ENCODE peak calls at places on chromosome X, in six cellular contexts. J is stimulated activated CD4-positive, alpha-beta T cell treated with anti-CD3 and anti-CD28 coated beads, Interleukin-1b, Interleukin-23, amount 100 ng/mL, for 4 hours; X is amniotic stem cell; P is hypothalamus; O is GM03348; U is HEK293T. A is an unnamed sample.

GRCh38 chrX:136183917-136184316 is 36.6 kb downstream of the FHL1 start:
- DNase-seq in J (no peak), X (no peak), P (no peak), O (no peak), U (no peak), A (no peak)

GRCh38 chrX:13901354-13901753 is 84.5 kb upstream of the GPM6B start:
- DNase-seq in J (no peak), X (no peak), P (no peak), O (no peak), U (no peak), A (no peak)

GRCh38 chrX:72054776-72055495 is 76.8 kb downstream of the RTL5 start:
- DNase-seq in J (no peak), X (no peak), P (no peak), O (no peak), U (no peak), A (no peak)

GRCh38 chrX:115011428-115011827 is 6.0 kb downstream of the IL13RA2 start:
- DNase-seq in J (no peak), X (no peak), P (no peak), O (no peak), U (no peak), A (no peak)

GRCh38 chrX:6383911-6384310 is 151.0 kb downstream of the VCX3A start:
- DNase-seq in J (no peak), X (no peak), P (no peak), O (no peak), U (no peak), A (no peak)

GRCh38 chrX:108139303-108139702 is 47.7 kb downstream of the ATG4A start:
- DNase-seq in J (no peak), X (no peak), P (no peak), O (peak), U (peak), A (no peak)

GRCh38 chrX:85627363-85627762 is 247.9 kb upstream of the POF1B start:
- DNase-seq in J (no peak), X (no peak), P (no peak), O (peak), U (peak), A (no peak)

GRCh38 chrX:126820700-126821420 is 1.3 kb downstream of the PRR32 start:
- DNase-seq in J (no peak), X (no peak), P (no peak), O (no peak), U (no peak), A (no peak)

GRCh38 chrX:134484039-134484438 is 24.1 kb downstream of the HPRT1 start:
- DNase-seq in J (no peak), X (no peak), P (no peak), O (peak), U (peak), A (peak)

GRCh38 chrX:42195506-42195905 is 272.2 kb upstream of the CASK start:
- DNase-seq in J (no peak), X (no peak), P (no peak), O (no peak), U (no peak), A (no peak)

GRCh38 chrX:103215768-103216085 is 819 bp downstream of the BEX4 start:
- DNase-seq in J (no peak), X (no peak), P (no peak), O (no peak), U (peak), A (no peak)

GRCh38 chrX:86047174-86047991 is at the start of gene CHM:
- DNase-seq in J (peak), X (no peak), P (no peak), O (peak), U (peak), A (peak)

GRCh38 chrX:142238536-142238935 is 33.4 kb upstream of the MAGEC2 start:
- DNase-seq in J (no peak), X (no peak), P (no peak), O (no peak), U (no peak), A (no peak)

GRCh38 chrX:114450911-114451310 is 133.0 kb upstream of the HTR2C start:
- DNase-seq in J (no peak), X (no peak), P (no peak), O (no peak), U (no peak), A (no peak)

GRCh38 chrX:24034485-24034884 is 7.5 kb upstream of the KLHL15 start:
- DNase-seq in J (no peak), X (no peak), P (no peak), O (no peak), U (no peak), A (no peak)

GRCh38 chrX:24221872-24222271 is 72.3 kb downstream of the ZFX start:
- DNase-seq in J (no peak), X (no peak), P (no peak), O (no peak), U (no peak), A (no peak)

GRCh38 chrX:80765226-80765625 is 44.5 kb downstream of the BRWD3 start:
- DNase-seq in J (no peak), X (peak), P (no peak), O (peak), U (no peak), A (no peak)

GRCh38 chrX:1072637-1073377 is 139.6 kb downstream of the CRLF2 start:
- DNase-seq in J (no peak), X (no peak), P (no peak), O (no peak), U (peak), A (no peak)

GRCh38 chrX:70289168-70289792 is 447 bp downstream of the PDZD11 start:
- DNase-seq in J (no peak), X (no peak), P (no peak), O (peak), U (no peak), A (no peak)

GRCh38 chrX:4932790-4933189 is 1219.3 kb upstream of the PRKX start:
- DNase-seq in J (no peak), X (no peak), P (no peak), O (no peak), U (no peak), A (no peak)

GRCh38 chrX:136255543-136255942 is 4.3 kb upstream of the MAP7D3 start:
- DNase-seq in J (no peak), X (no peak), P (no peak), O (peak), U (no peak), A (no peak)

GRCh38 chrX:30819080-30819479 is 70.0 kb downstream of the TAB3 start:
- DNase-seq in J (no peak), X (no peak), P (no peak), O (no peak), U (no peak), A (no peak)

GRCh38 chrX:70176938-70177533 is at the start of gene DGAT2L6:
- DNase-seq in J (no peak), X (no peak), P (no peak), O (no peak), U (no peak), A (no peak)

GRCh38 chrX:48003758-48004457 is at the start of gene ZNF182:
- DNase-seq in J (peak), X (peak), P (peak), O (peak), U (peak), A (peak)

GRCh38 chrX:111492085-111492484 is 19.4 kb upstream of the SERTM2 start:
- DNase-seq in J (no peak), X (no peak), P (no peak), O (no peak), U (no peak), A (no peak)

GRCh38 chrX:9880237-9880636 is 86.9 kb upstream of the CLDN34 start:
- DNase-seq in J (no peak), X (no peak), P (no peak), O (no peak), U (no peak), A (no peak)

A was measured in CD4-positive, alpha-beta memory T cell.